ENCODE peak calls at places on chromosomes 7 and 10, in eight cellular contexts. V is Daoy, K is left colon, J is substantia nigra, P is C1 segment of cervical spinal cord, R is fibroblast of pulmonary artery, Q is hepatocyte, B is AG08396. X is an unnamed sample.

GRCh38 chr10:94307046-94307615 is 55.6 kb downstream of the NOC3L start:
- DNase-seq in V (no peak), K (no peak), J (no peak), P (no peak), R (no peak), Q (no peak), B (no peak), X (no peak)

GRCh38 chr7:2700141-2700850 is 12.3 kb downstream of the AMZ1 start:
- DNase-seq in V (no peak), K (no peak), J (no peak), P (no peak), R (no peak), Q (no peak), B (no peak), X (no peak)

GRCh38 chr7:140904081-140904480 is 20.6 kb downstream of the BRAF start:
- DNase-seq in V (peak; percentile 11), K (no peak), J (no peak), P (no peak), R (peak; percentile 14), Q (no peak), B (no peak), X (no peak)

GRCh38 chr10:69413221-69413865 is 3.4 kb downstream of the TACR2 start:
- DNase-seq in V (peak; percentile 63), K (peak; percentile 72), J (no peak), P (peak; percentile 83), R (peak; percentile 82), Q (peak; percentile 81), B (peak; percentile 82), X (peak; percentile 52)

GRCh38 chr10:115417585-115418265 is 324.6 kb downstream of the ATRNL1 start:
- DNase-seq in V (peak; percentile 48), K (no peak), J (no peak), P (no peak), R (peak; percentile 60), Q (peak; percentile 70), B (peak; percentile 3), X (no peak)

GRCh38 chr10:119360181-119360921 is 153.0 kb downstream of the GRK5 start:
- DNase-seq in V (no peak), K (no peak), J (no peak), P (no peak), R (no peak), Q (no peak), B (no peak), X (no peak)

GRCh38 chr7:22565315-22565811 is 65.4 kb upstream of the STEAP1B start:
- DNase-seq in V (peak; percentile 93), K (no peak), J (no peak), P (no peak), R (peak; percentile 56), Q (no peak), B (no peak), X (no peak)

GRCh38 chr7:38374507-38374906 is 101.1 kb upstream of the TARP start:
- DNase-seq in V (peak; percentile 46), K (no peak), J (no peak), P (no peak), R (peak; percentile 63), Q (peak; percentile 64), B (peak; percentile 28), X (peak; percentile 81)

GRCh38 chr7:2943851-2944601 is 99.6 kb downstream of the CARD11 start:
- DNase-seq in V (no peak), K (peak; percentile 8), J (no peak), P (no peak), R (no peak), Q (no peak), B (no peak), X (no peak)

GRCh38 chr7:158912406-158912805 is 56.0 kb downstream of the DYNC2I1 start:
- DNase-seq in V (no peak), K (no peak), J (no peak), P (no peak), R (no peak), Q (no peak), B (no peak), X (no peak)

GRCh38 chr7:116139807-116140206 is 70.5 kb upstream of the TES start:
- DNase-seq in V (no peak), K (no peak), J (no peak), P (no peak), R (peak; percentile 9), Q (no peak), B (no peak), X (no peak)

GRCh38 chr10:6704891-6705290 is 124.8 kb upstream of the PRKCQ start:
- DNase-seq in V (no peak), K (no peak), J (no peak), P (no peak), R (no peak), Q (no peak), B (no peak), X (no peak)

GRCh38 chr7:431658-432111 is 88.0 kb downstream of the PDGFA start:
- DNase-seq in V (no peak), K (no peak), J (peak; percentile 61), P (peak; percentile 68), R (no peak), Q (no peak), B (no peak), X (no peak)

GRCh38 chr7:140314571-140315480 is 83.5 kb downstream of the SLC37A3 start:
- DNase-seq in V (no peak), K (no peak), J (no peak), P (no peak), R (no peak), Q (no peak), B (peak; percentile 46), X (no peak)

GRCh38 chr7:117873056-117873932 is at the start of gene CTTNBP2:
- DNase-seq in V (peak; percentile 79), K (peak; percentile 28), J (peak; percentile 37), P (peak; percentile 70), R (peak; percentile 44), Q (peak; percentile 78), B (peak; percentile 81), X (peak; percentile 25)

GRCh38 chr7:131235489-131236317 is 92.0 kb upstream of the MKLN1 start:
- DNase-seq in V (peak; percentile 100), K (peak; percentile 36), J (no peak), P (no peak), R (peak; percentile 100), Q (peak; percentile 18), B (peak; percentile 84), X (peak; percentile 38)

GRCh38 chr7:158246272-158246959 is 341.2 kb downstream of the PTPRN2 start:
- DNase-seq in V (no peak), K (no peak), J (no peak), P (no peak), R (no peak), Q (no peak), B (no peak), X (no peak)

GRCh38 chr7:81447351-81447952 is 322.4 kb downstream of the HGF start:
- DNase-seq in V (peak; percentile 43), K (peak; percentile 33), J (no peak), P (no peak), R (peak; percentile 83), Q (peak; percentile 69), B (peak; percentile 28), X (no peak)

GRCh38 chr10:132945894-132946255 is 3.5 kb upstream of the CFAP46 start:
- DNase-seq in V (no peak), K (no peak), J (no peak), P (no peak), R (no peak), Q (no peak), B (no peak), X (no peak)

GRCh38 chr10:33352154-33352553 is 17.7 kb upstream of the NRP1 start:
- DNase-seq in V (peak; percentile 70), K (no peak), J (no peak), P (no peak), R (peak; percentile 54), Q (no peak), B (peak; percentile 42), X (no peak)

GRCh38 chr7:78326189-78326588 is 527.6 kb downstream of the PHTF2 start:
- DNase-seq in V (no peak), K (no peak), J (no peak), P (no peak), R (peak; percentile 1), Q (peak; percentile 7), B (no peak), X (no peak)

GRCh38 chr7:14751461-14751860 is 151.1 kb downstream of the DGKB start:
- DNase-seq in V (no peak), K (no peak), J (no peak), P (no peak), R (peak; percentile 90), Q (no peak), B (no peak), X (no peak)

GRCh38 chr10:96720422-96721206 is at the start of gene PIK3AP1:
- DNase-seq in V (peak; percentile 29), K (peak; percentile 64), J (no peak), P (peak; percentile 9), R (no peak), Q (peak; percentile 57), B (peak; percentile 72), X (peak; percentile 16)

GRCh38 chr10:128161031-128161430 is 34.8 kb upstream of the MKI67 start:
- DNase-seq in V (no peak), K (no peak), J (no peak), P (no peak), R (no peak), Q (no peak), B (no peak), X (no peak)

GRCh38 chr7:69078997-69079769 is 519.1 kb upstream of the AUTS2 start:
- DNase-seq in V (no peak), K (no peak), J (peak; percentile 14), P (peak; percentile 26), R (no peak), Q (no peak), B (no peak), X (no peak)

GRCh38 chr10:110993024-110993693 is 73.8 kb downstream of the SHOC2 start:
- DNase-seq in V (peak; percentile 34), K (no peak), J (no peak), P (no peak), R (peak; percentile 65), Q (no peak), B (peak; percentile 70), X (no peak)

GRCh38 chr7:105656922-105657521 is 75.7 kb upstream of the EFCAB10 start:
- DNase-seq in V (peak; percentile 72), K (no peak), J (no peak), P (no peak), R (peak; percentile 28), Q (no peak), B (peak; percentile 47), X (peak; percentile 76)

GRCh38 chr10:43961523-43962345 is 313.1 kb upstream of the ZNF32 start:
- DNase-seq in V (no peak), K (no peak), J (no peak), P (no peak), R (no peak), Q (no peak), B (no peak), X (no peak)

GRCh38 chr10:133268532-133268931 is 8.1 kb downstream of the ADAM8 start:
- DNase-seq in V (no peak), K (no peak), J (no peak), P (no peak), R (no peak), Q (no peak), B (no peak), X (no peak)

GRCh38 chr10:7409732-7410168 is 1.1 kb downstream of the SFMBT2 start:
- DNase-seq in V (peak; percentile 18), K (no peak), J (no peak), P (peak; percentile 48), R (no peak), Q (peak; percentile 17), B (no peak), X (no peak)

GRCh38 chr10:116055252-116055918 is 217.6 kb downstream of the GFRA1 start:
- DNase-seq in V (no peak), K (no peak), J (no peak), P (no peak), R (no peak), Q (no peak), B (no peak), X (no peak)

GRCh38 chr7:141533149-141533949 is 17.9 kb upstream of the AGK start:
- DNase-seq in V (peak; percentile 70), K (peak; percentile 32), J (no peak), P (peak; percentile 56), R (peak; percentile 85), Q (peak; percentile 92), B (peak; percentile 76), X (peak; percentile 80)

GRCh38 chr10:71790749-71791440 is 17.6 kb upstream of the VSIR start:
- DNase-seq in V (no peak), K (no peak), J (no peak), P (no peak), R (no peak), Q (no peak), B (no peak), X (no peak)

GRCh38 chr7:154986200-154986599 is 16.7 kb downstream of the PAXIP1 start:
- DNase-seq in V (no peak), K (no peak), J (no peak), P (no peak), R (no peak), Q (no peak), B (no peak), X (no peak)